ENCODE peak calls at places on chromosomes 4 and X, in six cellular contexts. I is AG09319; W is RWPE2; C is non-pigmented ciliary epithelial cell; Q is adipocyte; K is stimulated activated CD8-positive, alpha-beta memory T cell treated with anti-CD3 and anti-CD28 coated beads, Interleukin-7, amount 100 ng/mL, for 4 hours. U is an unnamed sample.
A peak's percentile ranks its signal among the peaks of the same experiment; 100 is the strongest.

GRCh38 chrX:123764967-123765871 is 32.4 kb upstream of the THOC2 start:
- DNase-seq in I (peak; percentile 61), W (peak; percentile 80), C (peak; percentile 37), Q (peak; percentile 93), K (peak; percentile 12), U (peak; percentile 79)

GRCh38 chrX:123422875-123423274 is 238.8 kb downstream of the GRIA3 start:
- DNase-seq in I (no peak), W (no peak), C (peak; percentile 8), Q (peak; percentile 54), K (no peak), U (peak; percentile 35)

GRCh38 chrX:13936804-13937203 is 92.9 kb downstream of the GEMIN8 start:
- DNase-seq in I (no peak), W (no peak), C (no peak), Q (no peak), K (no peak), U (no peak)

GRCh38 chrX:39022106-39022505 is 220.8 kb downstream of the MID1IP1 start:
- DNase-seq in I (no peak), W (no peak), C (no peak), Q (no peak), K (no peak), U (peak; percentile 67)

GRCh38 chr4:123821861-123822260 is 425.3 kb downstream of the SPRY1 start:
- DNase-seq in I (no peak), W (no peak), C (no peak), Q (peak; percentile 64), K (no peak), U (peak; percentile 49)

GRCh38 chr4:142402156-142402555 is 443.9 kb downstream of the INPP4B start:
- DNase-seq in I (no peak), W (no peak), C (no peak), Q (peak; percentile 70), K (no peak), U (no peak)

GRCh38 chr4:82517043-82517442 is 44.7 kb downstream of the TMEM150C start:
- DNase-seq in I (no peak), W (no peak), C (no peak), Q (peak; percentile 15), K (no peak), U (no peak)

GRCh38 chr4:118265312-118266144 is 87.3 kb downstream of the PRSS12 start:
- DNase-seq in I (no peak), W (no peak), C (no peak), Q (no peak), K (no peak), U (no peak)

GRCh38 chr4:162959056-162959455 is 207.6 kb downstream of the NAF1 start:
- DNase-seq in I (no peak), W (no peak), C (no peak), Q (no peak), K (no peak), U (no peak)

GRCh38 chr4:180615746-180616145 is 1627.5 kb upstream of the TENM3 start:
- DNase-seq in I (no peak), W (no peak), C (no peak), Q (no peak), K (no peak), U (no peak)

GRCh38 chr4:125719987-125720386 is 405.2 kb downstream of the FAT4 start:
- DNase-seq in I (no peak), W (no peak), C (no peak), Q (peak; percentile 26), K (no peak), U (peak; percentile 75)

GRCh38 chrX:41116948-41117347 is 31.7 kb downstream of the USP9X start:
- DNase-seq in I (no peak), W (no peak), C (no peak), Q (no peak), K (no peak), U (no peak)

GRCh38 chr4:177964693-177965168 is 522.5 kb upstream of the AGA start:
- DNase-seq in I (no peak), W (no peak), C (no peak), Q (peak; percentile 45), K (no peak), U (no peak)

GRCh38 chrX:8627796-8628195 is 104.1 kb downstream of the ANOS1 start:
- DNase-seq in I (no peak), W (no peak), C (no peak), Q (no peak), K (no peak), U (no peak)

GRCh38 chr4:158314756-158315487 is 104.6 kb downstream of the TMEM144 start:
- DNase-seq in I (peak; percentile 90), W (no peak), C (peak; percentile 92), Q (peak; percentile 97), K (no peak), U (peak; percentile 97)

U was measured in LHCN-M2.